ENCODE peak calls at places on chromosomes 7 and 10, in four cellular contexts. W, O, E and T are unnamed samples.

GRCh38 chr10:11231285-11231684 is 213.6 kb downstream of the CELF2 start:
- DNase-seq in W (no peak), O (no peak), E (no peak), T (no peak)

GRCh38 chr10:18618995-18619394 is 32.4 kb downstream of the NSUN6 start:
- DNase-seq in W (no peak), O (no peak), E (no peak), T (no peak)

GRCh38 chr10:89159761-89160160 is 47.4 kb downstream of the CH25H start:
- DNase-seq in W (no peak), O (no peak), E (no peak), T (no peak)

GRCh38 chr7:73507556-73507955 is 14.5 kb downstream of the BAZ1B start:
- DNase-seq in W (peak), O (no peak), E (no peak), T (no peak)

GRCh38 chr10:34648919-34649318 is 166.2 kb downstream of the PARD3 start:
- DNase-seq in W (no peak), O (no peak), E (no peak), T (no peak)

GRCh38 chr10:69898524-69898923 is 96.8 kb downstream of the COL13A1 start:
- DNase-seq in W (no peak), O (no peak), E (peak), T (no peak)

GRCh38 chr10:118974951-118975350 is 54.6 kb upstream of the NANOS1 start:
- DNase-seq in W (peak), O (no peak), E (no peak), T (no peak)

GRCh38 chr7:121107923-121108498 is 119.5 kb downstream of the CPED1 start:
- DNase-seq in W (no peak), O (no peak), E (no peak), T (no peak)

GRCh38 chr7:158407581-158408331 is 179.9 kb downstream of the PTPRN2 start:
- DNase-seq in W (no peak), O (no peak), E (no peak), T (no peak)

GRCh38 chr7:134845461-134845860 is 66.0 kb downstream of the CALD1 start:
- DNase-seq in W (no peak), O (no peak), E (no peak), T (no peak)

GRCh38 chr7:83524286-83525075 is 124.5 kb downstream of the SEMA3E start:
- DNase-seq in W (no peak), O (no peak), E (no peak), T (no peak)

GRCh38 chr7:585873-586272 is 66.2 kb upstream of the PDGFA start:
- DNase-seq in W (no peak), O (no peak), E (no peak), T (no peak)
- TF ChIP-seq POLR2AphosphoS5 in W (no peak), O (no peak), E (no peak), T (no peak)

GRCh38 chr7:101127460-101128039 is 646 bp downstream of the SERPINE1 start:
- DNase-seq in W (no peak), O (no peak), E (no peak), T (no peak)

GRCh38 chr7:101125989-101126650 is 784 bp upstream of the SERPINE1 start:
- DNase-seq in W (peak), O (no peak), E (peak), T (peak)

GRCh38 chr7:101129603-101130117 is 2.8 kb downstream of the SERPINE1 start:
- DNase-seq in W (no peak), O (no peak), E (no peak), T (no peak)

GRCh38 chr7:101126651-101127459 is at the start of gene SERPINE1:
- DNase-seq in W (peak), O (peak), E (peak), T (peak)

DNA sequence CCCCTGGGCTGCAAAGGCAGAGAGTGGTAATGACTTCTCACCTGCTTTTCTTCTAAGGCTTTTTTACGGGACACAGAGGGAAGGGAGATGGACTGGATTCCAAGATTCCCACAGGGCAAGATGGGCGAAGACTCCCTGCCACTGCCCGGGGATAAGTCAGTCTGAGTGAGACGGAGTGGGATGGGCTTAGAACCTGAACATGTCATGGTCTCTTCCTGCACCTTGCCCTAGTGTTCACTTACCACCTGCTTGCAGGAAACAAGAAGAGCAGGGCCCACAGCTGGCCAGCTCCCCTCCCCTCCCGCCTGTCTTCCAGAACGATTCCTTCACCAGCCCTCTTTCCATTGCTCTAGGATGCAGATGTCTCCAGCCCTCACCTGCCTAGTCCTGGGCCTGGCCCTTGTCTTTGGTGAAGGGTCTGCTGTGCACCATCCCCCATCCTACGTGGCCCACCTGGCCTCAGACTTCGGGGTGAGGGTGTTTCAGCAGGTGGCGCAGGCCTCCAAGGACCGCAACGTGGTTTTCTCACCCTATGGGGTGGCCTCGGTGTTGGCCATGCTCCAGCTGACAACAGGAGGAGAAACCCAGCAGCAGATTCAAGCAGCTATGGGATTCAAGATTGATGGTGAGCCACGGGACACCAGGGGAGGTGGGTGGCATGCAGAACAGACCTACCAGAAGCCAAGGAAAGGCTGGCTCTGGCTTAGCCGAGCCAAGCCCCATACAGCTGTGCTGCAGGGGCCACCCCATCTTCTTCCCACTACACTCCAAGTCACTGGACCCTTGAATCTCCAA is 1.3 kb downstream of the SERPINE1 start:
- DNase-seq in W (no peak), O (no peak), E (no peak), T (no peak)
- TF ChIP-seq POLR2AphosphoS5 in W (no peak), O (no peak), E (no peak), T (no peak)

DNA sequence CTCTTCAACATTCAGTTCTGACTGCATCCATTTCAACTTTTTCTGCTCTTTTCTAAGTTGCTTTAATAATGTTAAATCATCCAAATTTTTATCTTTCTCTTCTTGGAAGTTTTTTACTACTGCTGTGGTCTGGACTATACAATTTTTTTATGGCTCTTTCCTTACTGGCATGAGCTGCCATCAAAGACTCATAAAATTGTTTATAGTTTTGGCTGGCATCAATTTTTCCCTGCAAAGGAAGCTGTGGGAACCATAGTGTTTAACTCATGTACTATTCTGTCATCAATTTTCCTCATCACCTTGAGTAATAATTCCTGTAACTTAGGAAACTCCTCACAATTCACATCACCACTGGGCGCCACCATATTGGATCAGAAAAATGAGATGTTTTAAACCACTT is 77.6 kb upstream of the A1CF start:
- DNase-seq in W (no peak), O (no peak), E (no peak), T (no peak)
- TF ChIP-seq POLR2AphosphoS5 in W (no peak), O (no peak), E (no peak), T (no peak)

GRCh38 chr10:117411440-117412428 is 36.5 kb upstream of the PDZD8 start:
- DNase-seq in W (no peak), O (no peak), E (no peak), T (no peak)
- TF ChIP-seq POLR2AphosphoS5 in W (no peak), O (no peak), E (no peak), T (no peak)

DNA sequence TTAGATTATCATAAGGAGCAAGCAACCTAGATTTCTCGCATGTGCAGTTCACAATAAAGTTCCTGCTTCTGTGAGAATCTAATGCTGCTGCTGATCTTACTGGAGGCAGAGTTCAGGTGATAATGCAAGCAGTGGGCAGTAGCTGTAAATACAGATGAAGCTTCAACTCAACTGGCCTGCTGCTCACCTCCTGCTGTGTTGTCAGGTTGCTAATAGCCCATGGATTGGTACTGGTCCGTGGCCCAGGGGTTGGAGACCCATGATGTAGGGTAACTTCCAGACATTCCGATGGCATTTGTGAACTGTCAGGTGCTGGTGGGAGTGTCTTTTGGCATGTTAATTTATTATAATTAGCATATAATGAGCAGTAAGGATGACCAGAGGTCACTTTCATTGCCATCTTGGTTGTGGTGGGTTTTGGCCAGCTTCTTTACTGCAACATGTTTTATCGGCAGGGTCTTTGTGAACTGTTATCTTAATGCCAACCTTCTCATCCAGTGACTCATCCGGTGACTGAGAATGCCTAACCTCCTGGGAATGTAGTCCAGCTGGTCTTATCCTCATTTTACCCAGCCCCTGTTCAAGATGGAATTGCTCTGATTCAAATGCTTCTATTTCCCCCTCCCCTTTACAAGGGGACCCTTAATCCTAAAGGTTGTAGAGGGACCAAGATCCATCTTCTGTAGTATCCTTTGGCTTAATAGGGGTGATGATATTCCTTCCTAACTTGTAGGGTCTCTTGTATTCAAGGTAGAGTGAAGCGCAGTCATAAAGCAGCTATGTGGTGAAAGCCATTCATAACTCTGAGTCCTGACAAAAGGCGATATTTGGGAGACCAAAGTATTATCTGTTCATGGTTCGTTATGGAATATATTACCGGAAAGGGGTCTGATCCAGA is 165.8 kb downstream of the CCSER2 start:
- DNase-seq in W (no peak), O (no peak), E (no peak), T (no peak)
- TF ChIP-seq POLR2AphosphoS5 in W (no peak), O (no peak), E (no peak), T (no peak)

GRCh38 chr7:24843821-24844449 is 86.7 kb upstream of the GSDME start:
- DNase-seq in W (no peak), O (no peak), E (no peak), T (no peak)
- TF ChIP-seq POLR2AphosphoS5 in W (no peak), O (no peak), E (no peak), T (no peak)